ENCODE peak calls at places on chromosomes 5 and 9, in five cellular contexts. One of them, this sample, is unnamed.
A peak's percentile ranks its signal among the peaks of the same experiment; 100 is the strongest.

GRCh38 chr9:79023134-79023577 is 548.6 kb upstream of the TLE4 start:
- DNase-seq in nucleus accumbens: no peak
- DNase-seq in brain microvascular endothelial cell: peak; percentile 63
- DNase-seq in T-helper 17 cell: no peak
- DNase-seq in T-cell: no peak
- DNase-seq in this sample: peak; percentile 97

GRCh38 chr9:115604831-115605483 is 487.0 kb upstream of the TNC start:
- DNase-seq in nucleus accumbens: no peak
- DNase-seq in T-cell: no peak
- DNase-seq in brain microvascular endothelial cell: peak; percentile 84
- DNase-seq in T-helper 17 cell: no peak
- DNase-seq in this sample: no peak

GRCh38 chr5:72231989-72232703 is 87.9 kb downstream of the MRPS27 start:
- DNase-seq in nucleus accumbens: no peak
- DNase-seq in T-cell: no peak
- DNase-seq in brain microvascular endothelial cell: no peak
- DNase-seq in T-helper 17 cell: no peak
- DNase-seq in this sample: no peak

GRCh38 chr9:110330484-110331115 is 7.1 kb downstream of the TXNDC8 start:
- DNase-seq in T-cell: no peak
- DNase-seq in brain microvascular endothelial cell: no peak
- DNase-seq in T-helper 17 cell: no peak
- DNase-seq in nucleus accumbens: no peak
- DNase-seq in this sample: no peak

GRCh38 chr5:170333161-170333909 is 35.8 kb upstream of the LCP2 start:
- DNase-seq in nucleus accumbens: no peak
- DNase-seq in brain microvascular endothelial cell: no peak
- DNase-seq in T-helper 17 cell: peak; percentile 35
- DNase-seq in T-cell: peak; percentile 44
- DNase-seq in this sample: no peak

GRCh38 chr5:152072076-152072475 is 147.4 kb upstream of the GLRA1 start:
- DNase-seq in brain microvascular endothelial cell: peak; percentile 58
- DNase-seq in T-cell: no peak
- DNase-seq in T-helper 17 cell: no peak
- DNase-seq in nucleus accumbens: no peak
- DNase-seq in this sample: no peak

GRCh38 chr5:75481024-75481423 is 30.4 kb downstream of the CERT1 start:
- DNase-seq in brain microvascular endothelial cell: no peak
- DNase-seq in nucleus accumbens: no peak
- DNase-seq in T-cell: no peak
- DNase-seq in T-helper 17 cell: no peak
- DNase-seq in this sample: no peak

GRCh38 chr9:116933251-116933650 is 246.1 kb downstream of the TRIM32 start:
- DNase-seq in T-cell: no peak
- DNase-seq in nucleus accumbens: no peak
- DNase-seq in T-helper 17 cell: no peak
- DNase-seq in brain microvascular endothelial cell: no peak
- DNase-seq in this sample: no peak

GRCh38 chr9:95167998-95168397 is 149.5 kb downstream of the FANCC start:
- DNase-seq in brain microvascular endothelial cell: peak; percentile 95
- DNase-seq in T-helper 17 cell: peak; percentile 51
- DNase-seq in nucleus accumbens: no peak
- DNase-seq in T-cell: peak; percentile 36
- DNase-seq in this sample: peak; percentile 76

GRCh38 chr5:140342287-140342686 is 4.1 kb downstream of the HBEGF start:
- DNase-seq in nucleus accumbens: no peak
- DNase-seq in brain microvascular endothelial cell: no peak
- DNase-seq in T-cell: peak; percentile 35
- DNase-seq in T-helper 17 cell: no peak
- DNase-seq in this sample: no peak

GRCh38 chr9:35856882-35857281 is 13.3 kb downstream of the OR13J1 start:
- DNase-seq in brain microvascular endothelial cell: no peak
- DNase-seq in nucleus accumbens: no peak
- DNase-seq in T-cell: no peak
- DNase-seq in T-helper 17 cell: no peak
- DNase-seq in this sample: no peak

GRCh38 chr5:100902406-100903035 is 561 bp downstream of the ST8SIA4 start:
- DNase-seq in brain microvascular endothelial cell: no peak
- DNase-seq in T-cell: peak; percentile 18
- DNase-seq in T-helper 17 cell: no peak
- DNase-seq in nucleus accumbens: no peak
- DNase-seq in this sample: peak; percentile 38

GRCh38 chr9:130631331-130632080 is 32.9 kb upstream of the PRDM12 start:
- DNase-seq in T-helper 17 cell: no peak
- DNase-seq in brain microvascular endothelial cell: no peak
- DNase-seq in T-cell: no peak
- DNase-seq in nucleus accumbens: no peak
- DNase-seq in this sample: no peak

GRCh38 chr5:39437469-39437868 is 12.7 kb upstream of the DAB2 start:
- DNase-seq in brain microvascular endothelial cell: no peak
- DNase-seq in nucleus accumbens: no peak
- DNase-seq in T-helper 17 cell: no peak
- DNase-seq in T-cell: no peak
- DNase-seq in this sample: peak; percentile 50

GRCh38 chr5:17189381-17190036 is 27.9 kb upstream of the BASP1 start:
- DNase-seq in T-helper 17 cell: peak; percentile 26
- DNase-seq in nucleus accumbens: peak; percentile 37
- DNase-seq in brain microvascular endothelial cell: peak; percentile 84
- DNase-seq in T-cell: peak; percentile 32
- DNase-seq in this sample: peak; percentile 78

GRCh38 chr9:135766707-135767106 is 64.7 kb downstream of the KCNT1 start:
- DNase-seq in T-helper 17 cell: no peak
- DNase-seq in T-cell: no peak
- DNase-seq in nucleus accumbens: no peak
- DNase-seq in brain microvascular endothelial cell: no peak
- DNase-seq in this sample: no peak

GRCh38 chr5:73783823-73784222 is 157.8 kb downstream of the ARHGEF28 start:
- DNase-seq in T-helper 17 cell: no peak
- DNase-seq in brain microvascular endothelial cell: no peak
- DNase-seq in nucleus accumbens: no peak
- DNase-seq in T-cell: no peak
- DNase-seq in this sample: no peak

GRCh38 chr5:102865510-102866314 is 110.6 kb downstream of the PAM start:
- DNase-seq in brain microvascular endothelial cell: peak; percentile 92
- DNase-seq in nucleus accumbens: peak; percentile 37
- DNase-seq in T-cell: peak; percentile 18
- DNase-seq in T-helper 17 cell: no peak
- DNase-seq in this sample: peak; percentile 66

GRCh38 chr9:5553211-5553610 is 42.9 kb downstream of the PDCD1LG2 start:
- DNase-seq in brain microvascular endothelial cell: peak; percentile 55
- DNase-seq in T-cell: no peak
- DNase-seq in nucleus accumbens: no peak
- DNase-seq in T-helper 17 cell: no peak
- DNase-seq in this sample: no peak

GRCh38 chr5:14762568-14763216 is 98.2 kb downstream of the OTULIN start:
- DNase-seq in brain microvascular endothelial cell: no peak
- DNase-seq in T-cell: no peak
- DNase-seq in nucleus accumbens: no peak
- DNase-seq in T-helper 17 cell: no peak
- DNase-seq in this sample: no peak

GRCh38 chr9:123938401-123938800 is 8.5 kb upstream of the DENND1A start:
- DNase-seq in T-cell: no peak
- DNase-seq in T-helper 17 cell: no peak
- DNase-seq in nucleus accumbens: no peak
- DNase-seq in brain microvascular endothelial cell: no peak
- DNase-seq in this sample: no peak

GRCh38 chr9:134032456-134033222 is 7.4 kb downstream of the BRD3OS start:
- DNase-seq in T-helper 17 cell: no peak
- DNase-seq in nucleus accumbens: no peak
- DNase-seq in brain microvascular endothelial cell: no peak
- DNase-seq in T-cell: no peak
- DNase-seq in this sample: no peak

GRCh38 chr5:45385321-45386058 is 310.7 kb downstream of the HCN1 start:
- DNase-seq in T-cell: no peak
- DNase-seq in T-helper 17 cell: no peak
- DNase-seq in brain microvascular endothelial cell: peak; percentile 33
- DNase-seq in nucleus accumbens: no peak
- DNase-seq in this sample: no peak

GRCh38 chr5:8908055-8908683 is 637.7 kb downstream of the SEMA5A start:
- DNase-seq in T-helper 17 cell: no peak
- DNase-seq in brain microvascular endothelial cell: peak; percentile 64
- DNase-seq in nucleus accumbens: no peak
- DNase-seq in T-cell: no peak
- DNase-seq in this sample: no peak

GRCh38 chr5:178145965-178146820 is 7.5 kb downstream of the NHP2 start:
- DNase-seq in T-helper 17 cell: peak; percentile 66
- DNase-seq in nucleus accumbens: no peak
- DNase-seq in T-cell: peak; percentile 78
- DNase-seq in brain microvascular endothelial cell: peak; percentile 47
- DNase-seq in this sample: peak; percentile 34

GRCh38 chr9:123586140-123586735 is 230.2 kb downstream of the CRB2 start:
- DNase-seq in nucleus accumbens: peak; percentile 26
- DNase-seq in T-helper 17 cell: no peak
- DNase-seq in brain microvascular endothelial cell: no peak
- DNase-seq in T-cell: no peak
- DNase-seq in this sample: no peak

GRCh38 chr5:79109527-79110492 is 1.8 kb upstream of the BHMT start:
- DNase-seq in T-cell: peak; percentile 7
- DNase-seq in brain microvascular endothelial cell: no peak
- DNase-seq in nucleus accumbens: no peak
- DNase-seq in T-helper 17 cell: no peak
- DNase-seq in this sample: no peak

GRCh38 chr5:31854181-31854624 is 215.3 kb downstream of the PDZD2 start:
- DNase-seq in brain microvascular endothelial cell: no peak
- DNase-seq in nucleus accumbens: peak; percentile 17
- DNase-seq in T-helper 17 cell: no peak
- DNase-seq in T-cell: no peak
- DNase-seq in this sample: peak; percentile 80

This sample was measured in kidney glomerular epithelial cell.